ENCODE peak calls at places on chromosomes 4 and X, in five cellular contexts. A, I, Y, P and Z are unnamed samples.

GRCh38 chr4:108556588-108557200 is 63.7 kb upstream of the RPL34 start:
- DNase-seq in A (no peak), I (no peak), Y (no peak), P (peak), Z (no peak)

GRCh38 chr4:168097161-168097560 is 4.8 kb downstream of the ANXA10 start:
- DNase-seq in A (no peak), I (no peak), Y (no peak), P (no peak), Z (no peak)

GRCh38 chrX:51148848-51149247 is 183.8 kb upstream of the NUDT10 start:
- DNase-seq in A (no peak), I (peak), Y (peak), P (no peak), Z (peak)

GRCh38 chrX:132737743-132738142 is 220.7 kb downstream of the HS6ST2 start:
- DNase-seq in A (no peak), I (no peak), Y (no peak), P (no peak), Z (no peak)

GRCh38 chr4:8336412-8337075 is 67.0 kb downstream of the HTRA3 start:
- DNase-seq in A (no peak), I (no peak), Y (no peak), P (no peak), Z (peak)

GRCh38 chr4:163331629-163332360 is 601 bp downstream of the NPY1R start:
- DNase-seq in A (no peak), I (peak), Y (no peak), P (no peak), Z (peak)

GRCh38 chr4:16237715-16238114 is 11.4 kb upstream of the TAPT1 start:
- DNase-seq in A (no peak), I (no peak), Y (no peak), P (no peak), Z (no peak)

GRCh38 chrX:31266172-31267076 is 194.6 kb upstream of the FTHL17 start:
- DNase-seq in A (peak), I (peak), Y (no peak), P (no peak), Z (no peak)

GRCh38 chr4:34920032-34920431 is 1324.3 kb downstream of the ARAP2 start:
- DNase-seq in A (no peak), I (no peak), Y (no peak), P (no peak), Z (no peak)

GRCh38 chrX:16778545-16778944 is 7.7 kb upstream of the TXLNG start:
- DNase-seq in A (peak), I (no peak), Y (no peak), P (no peak), Z (no peak)

GRCh38 chr4:80340036-80340435 is 4.5 kb downstream of the CFAP299 start:
- DNase-seq in A (no peak), I (no peak), Y (no peak), P (no peak), Z (no peak)

GRCh38 chr4:127012549-127012948 is 620.2 kb upstream of the INTU start:
- DNase-seq in A (no peak), I (no peak), Y (no peak), P (no peak), Z (no peak)

GRCh38 chrX:2427147-2427546 is 73.6 kb downstream of the DHRSX start:
- DNase-seq in A (no peak), I (no peak), Y (no peak), P (no peak), Z (no peak)

GRCh38 chr4:112321768-112322684 is 24.9 kb downstream of the ALPK1 start:
- DNase-seq in A (peak), I (peak), Y (peak), P (no peak), Z (peak)

GRCh38 chr4:153205757-153206156 is 1.5 kb downstream of the TRIM2 start:
- DNase-seq in A (no peak), I (no peak), Y (no peak), P (no peak), Z (no peak)

GRCh38 chr4:118014831-118015230 is 19.5 kb upstream of the NDST3 start:
- DNase-seq in A (no peak), I (no peak), Y (no peak), P (no peak), Z (no peak)

GRCh38 chr4:154743683-154744340 is at the start of gene LRAT:
- DNase-seq in A (no peak), I (peak), Y (peak), P (no peak), Z (peak)

GRCh38 chrX:46636223-46636622 is 62.7 kb downstream of the CHST7 start:
- DNase-seq in A (no peak), I (no peak), Y (no peak), P (no peak), Z (no peak)

GRCh38 chr4:122576261-122577188 is 44.3 kb downstream of the IL21 start:
- DNase-seq in A (peak), I (peak), Y (peak), P (no peak), Z (no peak)

GRCh38 chr4:123939621-123940020 is 543.0 kb downstream of the SPRY1 start:
- DNase-seq in A (no peak), I (peak), Y (no peak), P (no peak), Z (no peak)

GRCh38 chr4:27472364-27472763 is 611.7 kb downstream of the STIM2 start:
- DNase-seq in A (no peak), I (no peak), Y (no peak), P (no peak), Z (no peak)

GRCh38 chr4:165873298-165874071 is 448 bp downstream of the TLL1 start:
- DNase-seq in A (peak), I (peak), Y (no peak), P (no peak), Z (peak)

GRCh38 chrX:44674906-44675305 is 132.2 kb upstream of the FUNDC1 start:
- DNase-seq in A (no peak), I (no peak), Y (no peak), P (no peak), Z (no peak)

GRCh38 chr4:7822858-7823257 is 116.8 kb downstream of the AFAP1 start:
- DNase-seq in A (no peak), I (no peak), Y (no peak), P (no peak), Z (no peak)

GRCh38 chr4:159860945-159861344 is 758.1 kb downstream of the RAPGEF2 start:
- DNase-seq in A (no peak), I (no peak), Y (no peak), P (no peak), Z (no peak)
- TF ChIP-seq SUZ12 in A (no peak), I (no peak), Y (no peak), P (no peak), Z (no peak)

DNA sequence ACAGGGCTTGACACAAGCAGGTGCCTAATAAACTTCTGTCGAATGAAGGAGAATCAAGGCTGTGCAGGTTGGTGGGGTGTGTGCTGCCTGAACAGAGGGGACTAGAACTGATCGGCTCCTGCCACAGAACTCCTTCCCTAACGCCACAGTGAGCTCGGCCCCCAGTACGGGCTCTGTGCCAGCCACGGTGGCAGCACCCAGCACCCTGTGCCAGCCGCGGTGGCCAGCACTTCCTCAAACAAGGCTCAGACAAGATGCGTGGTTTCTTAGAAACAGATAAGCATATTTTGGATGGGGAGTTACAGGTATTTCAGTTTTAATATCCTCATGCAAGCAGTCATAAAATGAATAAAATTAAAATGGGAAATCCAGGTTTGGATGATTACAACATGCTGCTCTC is 26.0 kb upstream of the C4orf50 start:
- DNase-seq in A (no peak), I (no peak), Y (no peak), P (no peak), Z (no peak)
- TF ChIP-seq SUZ12 in A (no peak), I (no peak), Y (no peak), P (no peak), Z (no peak)

GRCh38 chrX:27276751-27277150 is 186.4 kb downstream of the PPP4R3C start:
- DNase-seq in A (no peak), I (no peak), Y (no peak), P (no peak), Z (no peak)
- TF ChIP-seq SUZ12 in A (no peak), I (no peak), Y (no peak), P (no peak), Z (no peak)

DNA sequence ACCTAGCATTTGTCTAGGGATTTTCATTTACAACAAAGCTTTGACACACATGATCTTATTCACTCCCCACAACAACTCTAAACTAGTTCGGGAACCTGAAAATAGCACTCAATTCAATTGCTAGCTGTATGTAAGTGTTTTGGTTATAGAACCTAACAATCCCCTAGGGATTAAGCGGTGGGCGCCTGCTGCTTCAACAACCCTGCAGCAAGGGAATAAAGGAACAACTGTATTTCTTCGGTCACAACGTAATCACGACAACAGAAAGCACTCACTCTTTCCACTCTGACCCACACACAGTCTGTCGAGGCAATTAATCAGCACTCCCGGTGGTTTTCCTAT is 674 bp upstream of the DIAPH2 start:
- DNase-seq in A (peak), I (peak), Y (no peak), P (no peak), Z (no peak)
- TF ChIP-seq SUZ12 in A (no peak), I (no peak), Y (no peak), P (no peak), Z (no peak)

DNA sequence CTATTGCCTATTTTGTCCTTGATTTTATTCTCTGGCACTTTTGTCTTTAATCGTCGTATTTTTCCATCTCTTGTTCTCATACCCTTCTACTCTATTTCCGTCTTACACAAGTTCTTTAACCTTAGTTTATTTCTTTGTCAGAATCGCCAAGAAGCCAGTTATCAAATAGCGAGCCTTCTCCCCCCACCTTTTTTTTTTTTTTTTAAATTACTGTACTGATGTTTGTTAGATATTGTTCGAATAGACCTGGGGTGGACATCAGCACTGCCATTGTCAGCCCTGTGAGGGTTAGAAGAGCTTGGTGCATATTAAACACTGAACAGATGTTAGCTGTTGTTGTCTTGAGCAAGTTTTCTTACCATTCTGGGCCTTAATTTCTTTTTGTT is 1.2 kb downstream of the SPCS3 start:
- DNase-seq in A (no peak), I (no peak), Y (no peak), P (no peak), Z (no peak)
- TF ChIP-seq SUZ12 in A (no peak), I (no peak), Y (no peak), P (no peak), Z (no peak)

DNA sequence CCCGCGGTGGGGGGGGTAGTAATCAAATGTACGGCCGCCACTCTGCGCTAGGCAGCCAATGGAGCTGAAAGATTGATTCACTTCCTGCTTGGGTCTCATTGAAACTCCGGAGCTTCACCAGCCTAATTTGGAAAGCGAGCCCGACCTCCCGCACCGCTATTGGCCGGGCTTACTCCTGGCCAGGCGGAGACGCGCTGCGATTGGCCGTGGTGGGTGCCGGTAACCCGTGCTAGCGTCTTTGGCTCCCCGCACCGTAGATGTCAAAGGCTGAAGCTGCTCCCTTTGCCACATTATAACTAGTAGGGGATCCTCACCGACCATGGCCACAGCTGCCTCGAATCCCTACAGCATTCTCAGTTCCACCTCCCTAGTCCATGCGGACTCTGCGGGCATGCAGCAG is at the start of gene POU3F4:
- DNase-seq in A (no peak), I (no peak), Y (no peak), P (no peak), Z (no peak)
- TF ChIP-seq SUZ12 in A (no peak), I (no peak), Y (no peak), P (no peak), Z (no peak)

GRCh38 chr4:3668825-3669552 is 97.2 kb upstream of the ADRA2C start:
- DNase-seq in A (no peak), I (no peak), Y (no peak), P (no peak), Z (no peak)
- TF ChIP-seq SUZ12 in A (no peak), I (no peak), Y (no peak), P (no peak), Z (no peak)

GRCh38 chrX:84187501-84188319 is at the start of gene RPS6KA6:
- DNase-seq in A (no peak), I (peak), Y (no peak), P (no peak), Z (peak)
- TF ChIP-seq SUZ12 in A (no peak), I (no peak), Y (no peak), P (no peak), Z (no peak)